ENCODE peak calls at places on chromosomes 3 and 15, in five cellular contexts. V is T-helper 17 cell, O is epithelial cell of prostate, Z is right atrium auricular region, U is NCI-H460. Q is an unnamed sample.

GRCh38 chr3:124676236-124676635 is 54.0 kb upstream of the UMPS start:
- DNase-seq in Z (no peak), V (no peak), O (no peak), U (no peak), Q (no peak)

GRCh38 chr15:100241572-100242479 is 99.9 kb downstream of the ADAMTS17 start:
- DNase-seq in Z (no peak), V (no peak), O (peak), U (peak), Q (peak)

GRCh38 chr3:50189274-50189673 is 2.1 kb upstream of the GNAT1 start:
- DNase-seq in Z (peak), U (peak), V (no peak), O (no peak), Q (peak)

GRCh38 chr15:88701561-88702095 is 62.8 kb downstream of the ISG20 start:
- DNase-seq in U (peak), Z (no peak), V (no peak), O (no peak), Q (peak)

GRCh38 chr3:147191795-147192385 is 214.5 kb downstream of the ZIC4 start:
- DNase-seq in Z (no peak), O (peak), U (peak), V (no peak), Q (peak)

GRCh38 chr3:100335137-100335833 is 728 bp downstream of the NIT2 start:
- DNase-seq in U (peak), O (no peak), Z (no peak), V (no peak), Q (no peak)

GRCh38 chr3:69869643-69870042 is 129.9 kb upstream of the SAMMSON start:
- DNase-seq in Z (no peak), V (no peak), O (no peak), U (no peak), Q (no peak)

GRCh38 chr15:71701808-71702207 is 108.5 kb upstream of the NR2E3 start:
- DNase-seq in O (no peak), V (no peak), Z (no peak), U (no peak), Q (no peak)

GRCh38 chr15:29788433-29789034 is 33.7 kb downstream of the TJP1 start:
- DNase-seq in V (no peak), U (no peak), Z (no peak), O (no peak), Q (no peak)

GRCh38 chr3:59388555-59389280 is 338.9 kb upstream of the CFAP20DC start:
- DNase-seq in O (peak), V (no peak), Z (no peak), U (no peak), Q (no peak)

GRCh38 chr3:131077904-131078303 is 51.2 kb downstream of the NEK11 start:
- DNase-seq in V (no peak), O (no peak), U (no peak), Z (no peak), Q (no peak)

GRCh38 chr3:15778332-15778858 is 19.4 kb downstream of the ANKRD28 start:
- DNase-seq in V (no peak), Z (no peak), O (no peak), U (no peak), Q (no peak)

GRCh38 chr15:67025719-67026118 is 39.7 kb upstream of the SMAD3 start:
- DNase-seq in U (peak), V (no peak), O (no peak), Z (no peak), Q (no peak)

GRCh38 chr15:58378241-58379085 is 53.3 kb upstream of the LIPC start:
- DNase-seq in O (no peak), V (no peak), U (no peak), Z (no peak), Q (no peak)

GRCh38 chr3:69761896-69762789 is 22.9 kb downstream of the MITF start:
- DNase-seq in Z (no peak), O (peak), V (no peak), U (no peak), Q (no peak)

GRCh38 chr3:28347374-28348285 is 891 bp upstream of the ZCWPW2 start:
- DNase-seq in U (no peak), V (no peak), Z (no peak), O (no peak), Q (no peak)

GRCh38 chr3:178845446-178846118 is 226.0 kb downstream of the ZMAT3 start:
- DNase-seq in O (no peak), U (no peak), Z (no peak), V (no peak), Q (no peak)

GRCh38 chr15:51536965-51537574 is 85.5 kb downstream of the DMXL2 start:
- DNase-seq in U (no peak), O (no peak), V (no peak), Z (no peak), Q (peak)

GRCh38 chr3:30042274-30042859 is 564.0 kb upstream of the TGFBR2 start:
- DNase-seq in Z (peak), O (peak), V (peak), U (peak), Q (peak)

GRCh38 chr3:71512000-71512399 is 71.5 kb downstream of the FOXP1 start:
- DNase-seq in O (no peak), V (no peak), Z (no peak), U (no peak), Q (no peak)

GRCh38 chr3:50573566-50574279 is 4.4 kb downstream of the HEMK1 start:
- DNase-seq in O (no peak), V (no peak), U (no peak), Z (no peak), Q (no peak)

GRCh38 chr3:73508330-73508954 is 116.3 kb downstream of the PDZRN3 start:
- DNase-seq in Z (peak), O (no peak), U (peak), V (no peak), Q (peak)

GRCh38 chr3:66592061-66592875 is 91.4 kb upstream of the LRIG1 start:
- DNase-seq in V (no peak), U (no peak), O (no peak), Z (no peak), Q (no peak)

GRCh38 chr3:49804141-49805041 is 1.3 kb downstream of the INKA1 start:
- DNase-seq in Z (no peak), O (no peak), U (no peak), V (no peak), Q (no peak)

GRCh38 chr3:31695280-31696008 is 162.7 kb downstream of the STT3B start:
- DNase-seq in V (no peak), O (no peak), Z (no peak), U (no peak), Q (no peak)

GRCh38 chr3:113225286-113225685 is 13.9 kb downstream of the BOC start:
- DNase-seq in Z (no peak), V (no peak), U (no peak), O (no peak), Q (no peak)

GRCh38 chr3:77601853-77602440 is 562.0 kb downstream of the ROBO2 start:
- DNase-seq in Z (no peak), U (no peak), V (no peak), O (no peak), Q (no peak)

GRCh38 chr15:58285212-58285920 is 146.4 kb upstream of the LIPC start:
- DNase-seq in Z (no peak), V (no peak), U (no peak), O (no peak), Q (no peak)